ENCODE peak calls at places on chromosomes 3 and 15, in seven cellular contexts. D is uterus, T is PC-3, X is OCI-LY7, Q is brain microvascular endothelial cell, A is pancreas, V is right lobe of liver. L is an unnamed sample.
A peak's percentile ranks its signal among the peaks of the same experiment; 100 is the strongest.

GRCh38 chr3:117103645-117104044 is 394.1 kb downstream of the TUSC7 start:
- DNase-seq in D (no peak), T (no peak), X (no peak), Q (no peak), A (no peak), V (no peak), L (no peak)

GRCh38 chr3:116112686-116113085 is 332.6 kb downstream of the LSAMP start:
- DNase-seq in D (no peak), T (no peak), X (no peak), Q (no peak), A (no peak), V (no peak), L (no peak)

GRCh38 chr3:89315750-89316149 is 208.3 kb downstream of the EPHA3 start:
- DNase-seq in D (no peak), T (no peak), X (no peak), Q (peak; percentile 12), A (no peak), V (no peak), L (no peak)

GRCh38 chr15:94701281-94701985 is 470.1 kb downstream of the MCTP2 start:
- DNase-seq in D (no peak), T (no peak), X (no peak), Q (no peak), A (no peak), V (no peak), L (no peak)

GRCh38 chr15:76012021-76012551 is at the start of gene NRG4:
- DNase-seq in D (no peak), T (peak; percentile 20), X (no peak), Q (no peak), A (no peak), V (no peak), L (no peak)

GRCh38 chr3:188749010-188749617 is 422.7 kb upstream of the TPRG1 start:
- DNase-seq in D (no peak), T (peak; percentile 74), X (peak; percentile 62), Q (no peak), A (no peak), V (no peak), L (no peak)

GRCh38 chr3:112770026-112770626 is 76.5 kb downstream of the CD200R1L start:
- DNase-seq in D (no peak), T (peak; percentile 69), X (no peak), Q (peak; percentile 90), A (no peak), V (no peak), L (peak; percentile 66)

GRCh38 chr3:151912041-151912440 is 38.6 kb downstream of the SUCNR1 start:
- DNase-seq in D (no peak), T (peak; percentile 75), X (no peak), Q (peak; percentile 19), A (no peak), V (no peak), L (no peak)

GRCh38 chr15:63599401-63600000 is 2.3 kb downstream of the FBXL22 start:
- DNase-seq in D (peak; percentile 65), T (peak; percentile 69), X (peak; percentile 53), Q (no peak), A (peak; percentile 83), V (peak; percentile 88), L (no peak)

GRCh38 chr3:134795776-134796312 is 784 bp downstream of the EPHB1 start:
- DNase-seq in D (no peak), T (no peak), X (no peak), Q (peak; percentile 10), A (peak; percentile 61), V (no peak), L (no peak)

GRCh38 chr3:54557538-54558419 is 370.1 kb downstream of the LRTM1 start:
- DNase-seq in D (no peak), T (no peak), X (no peak), Q (no peak), A (no peak), V (no peak), L (no peak)

GRCh38 chr15:91866971-91867372 is 13.5 kb downstream of the SLCO3A1 start:
- DNase-seq in D (peak; percentile 57), T (no peak), X (no peak), Q (no peak), A (no peak), V (no peak), L (peak; percentile 91)

GRCh38 chr3:186930639-186931486 is 537 bp downstream of the ST6GAL1 start:
- DNase-seq in D (peak; percentile 41), T (peak; percentile 62), X (peak; percentile 88), Q (peak; percentile 33), A (peak; percentile 70), V (peak; percentile 75), L (no peak)

GRCh38 chr15:90703455-90703854 is 13.7 kb upstream of the BLM start:
- DNase-seq in D (no peak), T (no peak), X (no peak), Q (no peak), A (no peak), V (no peak), L (no peak)

GRCh38 chr3:183244219-183244618 is 8.8 kb upstream of the B3GNT5 start:
- DNase-seq in D (no peak), T (peak; percentile 91), X (no peak), Q (peak; percentile 46), A (no peak), V (no peak), L (no peak)

GRCh38 chr3:133742351-133743091 is 3.7 kb upstream of the TF start:
- DNase-seq in D (no peak), T (peak; percentile 77), X (no peak), Q (peak; percentile 44), A (no peak), V (peak; percentile 71), L (no peak)

GRCh38 chr3:115040673-115041286 is 106.3 kb downstream of the ZBTB20 start:
- DNase-seq in D (no peak), T (peak; percentile 63), X (peak; percentile 30), Q (peak; percentile 68), A (no peak), V (no peak), L (no peak)

GRCh38 chr3:30183421-30183820 is 423.0 kb upstream of the TGFBR2 start:
- DNase-seq in D (no peak), T (no peak), X (no peak), Q (no peak), A (no peak), V (no peak), L (no peak)

DNA sequence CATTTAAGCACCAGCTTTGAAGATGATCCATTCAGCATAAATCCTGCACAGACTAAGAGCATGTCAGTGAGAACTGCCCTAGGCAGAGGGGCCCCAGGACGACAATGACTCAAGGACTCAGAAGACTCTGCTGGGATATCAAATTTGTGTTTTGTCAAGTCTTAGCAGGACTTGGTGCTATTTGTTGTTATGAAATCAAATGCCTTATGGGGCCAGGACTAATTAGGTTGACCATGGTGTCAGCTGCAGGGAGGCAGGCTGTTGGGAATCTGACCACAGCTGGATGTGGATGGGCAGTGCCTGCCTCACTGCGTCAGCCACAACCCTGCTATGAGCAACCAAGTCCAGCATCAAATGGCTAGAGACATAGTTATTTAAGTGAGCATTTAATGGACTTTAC is 91.9 kb downstream of the RYR3 start:
- DNase-seq in D (no peak), T (no peak), X (no peak), Q (no peak), A (no peak), V (no peak), L (no peak)
- H3K4me3 ChIP-seq in D (no peak overlapping the region), T (no peak overlapping the region), X (no peak overlapping the region), Q (no peak overlapping the region), A (no peak overlapping the region), V (no peak overlapping the region), L (no peak overlapping the region)

DNA sequence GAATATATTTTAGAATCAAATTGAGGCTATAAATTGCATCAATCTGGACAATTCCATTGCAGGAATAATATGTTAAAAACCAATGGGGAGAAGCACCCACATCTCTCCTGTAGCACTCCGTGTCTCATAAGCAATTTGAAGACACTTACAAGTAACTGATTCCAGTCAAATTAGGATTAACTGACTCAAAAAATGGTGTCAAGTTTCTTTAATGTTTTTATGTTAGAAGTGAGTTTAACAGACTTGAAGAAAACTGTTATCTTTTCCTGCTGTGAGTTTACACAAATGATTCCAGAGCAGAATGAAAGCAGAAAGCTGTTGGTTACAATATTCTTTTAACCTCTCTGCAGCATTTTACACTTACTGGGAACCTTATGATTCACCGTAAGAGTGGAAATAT is 23.2 kb downstream of the RLBP1 start:
- DNase-seq in D (no peak), T (no peak), X (no peak), Q (no peak), A (no peak), V (no peak), L (no peak)
- H3K27ac ChIP-seq in D (no peak overlapping the region), T (no peak overlapping the region), X (no peak overlapping the region), Q (no peak overlapping the region), A (peak overlapping the region; percentile 51), V (no peak overlapping the region), L (no peak overlapping the region)

DNA sequence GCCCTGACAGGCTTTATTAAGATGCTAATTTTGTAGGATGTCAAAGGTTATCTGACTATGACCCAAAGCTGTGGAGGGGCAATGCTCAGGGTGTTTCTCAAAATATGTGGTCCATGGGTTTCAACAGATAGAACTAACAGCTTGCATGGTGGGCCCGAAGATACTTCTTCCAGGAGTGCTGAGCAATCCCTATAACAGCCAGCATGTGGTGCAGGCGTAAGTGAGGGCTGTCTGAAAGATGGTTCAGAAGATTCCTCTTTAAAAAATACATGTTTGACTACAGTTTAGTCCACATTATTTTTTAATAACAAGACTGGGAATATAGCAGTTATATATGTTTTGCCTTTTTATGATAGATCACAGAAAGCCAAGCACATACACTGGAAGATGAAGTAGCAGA is 7.6 kb downstream of the SCG3 start:
- DNase-seq in D (no peak), T (no peak), X (no peak), Q (no peak), A (no peak), V (no peak), L (no peak)
- TF ChIP-seq CTCF in D (no peak), T (peak; percentile 25), X (peak; percentile 51), Q (peak; percentile 31), A (no peak), V (no peak), L (peak; percentile 15)

GRCh38 chr3:42843730-42844713 is 31.7 kb downstream of the CYP8B1 start:
- DNase-seq in D (peak; percentile 40), T (no peak), X (no peak), Q (no peak), A (no peak), V (peak; percentile 75), L (no peak)
- H3K4me3 ChIP-seq in D (no peak overlapping the region), T (no peak overlapping the region), X (no peak overlapping the region), Q (no peak overlapping the region), A (no peak overlapping the region), V (peak overlapping the region; percentile 15), L (no peak overlapping the region)

L was measured in RWPE2.